ENCODE peak calls at places on chromosomes 6 and 20, in nine cellular contexts. Y is left ventricle myocardium inferior, Z is mucosa of descending colon, T is uterus, C is neuronal stem cell, K is stomach, G is heart right ventricle, P is fibroblast of lung, J is keratinocyte. Q is an unnamed sample. For H3K4me1, the result is how much of the 10 kb centered on the place peaks cover.

GRCh38 chr6:63975685-63976084 is 340.1 kb downstream of the PHF3 start:
- DNase-seq in Z (no peak), K (no peak), Y (no peak), C (no peak), T (no peak), G (no peak), J (no peak), P (peak), Q (no peak)

GRCh38 chr6:106728296-106728870 is 99.0 kb downstream of the QRSL1 start:
- DNase-seq in Y (no peak), K (no peak), T (no peak), Z (no peak), P (no peak), C (no peak), J (no peak), G (no peak), Q (no peak)

GRCh38 chr6:147251072-147251471 is 46.9 kb downstream of the STXBP5 start:
- DNase-seq in T (no peak), K (no peak), Y (no peak), C (no peak), P (no peak), G (no peak), Z (no peak), J (no peak), Q (no peak)

GRCh38 chr20:24798930-24799705 is 150.0 kb upstream of the CST7 start:
- DNase-seq in T (no peak), C (no peak), P (no peak), Z (no peak), G (no peak), K (no peak), J (no peak), Y (no peak), Q (no peak)

GRCh38 chr20:52242237-52243230 is 51.0 kb upstream of the ZFP64 start:
- DNase-seq in Z (no peak), G (no peak), T (no peak), C (no peak), J (no peak), Y (no peak), P (peak), K (no peak), Q (no peak)

GRCh38 chr6:41976794-41977484 is 35.3 kb upstream of the CCND3 start:
- DNase-seq in G (no peak), Z (no peak), J (no peak), P (peak), K (no peak), Y (no peak), T (no peak), C (no peak), Q (no peak)

GRCh38 chr6:155400022-155400965 is 55.3 kb downstream of the NOX3 start:
- DNase-seq in K (no peak), Z (no peak), P (no peak), T (no peak), C (no peak), J (no peak), Y (no peak), G (no peak), Q (no peak)

GRCh38 chr6:52876056-52876787 is 33.3 kb downstream of the GSTA3 start:
- DNase-seq in Z (no peak), T (no peak), Y (no peak), C (no peak), K (no peak), J (no peak), G (no peak), P (peak), Q (no peak)

GRCh38 chr20:26276811-26277210 is 580.2 kb upstream of the ZNF337 start:
- DNase-seq in G (no peak), T (no peak), C (no peak), Y (no peak), Z (no peak), K (no peak), P (no peak), J (no peak), Q (no peak)

GRCh38 chr6:158638393-158638792 is 6.2 kb downstream of the DYNLT1 start:
- DNase-seq in G (no peak), Z (no peak), K (no peak), T (no peak), C (no peak), Y (no peak), J (no peak), P (no peak), Q (no peak)

GRCh38 chr6:81750660-81751387 is 1.7 kb downstream of the TENT5A start:
- DNase-seq in C (no peak), J (no peak), G (no peak), Z (no peak), P (no peak), K (no peak), T (no peak), Y (no peak), Q (no peak)

GRCh38 chr6:113211185-113211584 is 646.0 kb upstream of the MARCKS start:
- DNase-seq in Z (no peak), K (no peak), T (no peak), P (no peak), G (no peak), J (no peak), C (no peak), Y (no peak), Q (no peak)

GRCh38 chr6:47352169-47352568 is 42.5 kb upstream of the TNFRSF21 start:
- DNase-seq in P (no peak), T (no peak), G (no peak), J (no peak), C (no peak), Z (no peak), K (no peak), Y (no peak), Q (no peak)

GRCh38 chr6:132964101-132964867 is 149.9 kb downstream of the RPS12 start:
- DNase-seq in Y (no peak), P (peak), K (no peak), G (no peak), T (no peak), J (no peak), C (no peak), Z (no peak), Q (no peak)

GRCh38 chr20:39702716-39703349 is 740.7 kb downstream of the DHX35 start:
- DNase-seq in Y (no peak), J (no peak), Z (no peak), G (no peak), C (no peak), T (no peak), K (no peak), P (no peak), Q (no peak)

GRCh38 chr20:44038681-44039123 is 124.0 kb downstream of the TOX2 start:
- DNase-seq in G (no peak), Y (no peak), T (no peak), P (no peak), K (peak), J (no peak), Z (no peak), C (no peak), Q (no peak)

DNA sequence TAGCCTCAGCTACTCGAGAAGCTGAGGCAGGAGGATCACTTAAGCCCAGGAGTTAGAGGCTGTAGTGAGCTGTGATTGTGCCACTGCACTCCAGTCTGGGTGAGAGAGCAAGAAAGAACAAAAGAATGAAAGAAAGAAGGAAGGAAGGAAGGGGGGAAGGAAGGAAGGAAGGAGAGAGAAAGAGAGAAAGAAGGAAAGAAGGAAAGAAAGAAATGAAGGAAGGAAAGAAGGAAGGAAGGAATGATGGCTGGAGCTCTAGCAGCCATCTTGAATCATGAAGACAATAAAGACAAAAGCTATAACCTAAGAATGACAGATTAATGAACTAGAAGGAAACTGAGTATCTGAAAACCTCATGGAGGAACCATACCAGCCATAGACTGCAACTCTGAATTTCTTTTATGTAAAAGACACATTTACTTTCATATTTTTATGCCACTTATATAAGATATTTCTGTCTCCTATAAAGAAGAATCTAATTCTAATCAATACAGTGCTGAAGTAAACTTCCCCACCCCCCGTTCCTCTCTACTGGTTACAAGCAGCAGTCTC is 522.3 kb upstream of the JARID2 start:
- DNase-seq in Y (no peak), T (no peak), P (no peak), Z (no peak), G (no peak), K (no peak), J (no peak), C (no peak), Q (no peak)
- H3K4me1 ChIP-seq in Y (under half), T (under half), P (under half), Z (under half), G (under half), K (under half), J (under half), C (under half), Q (under half)

GRCh38 chr20:38172344-38172743 is 7.3 kb upstream of the TGM2 start:
- DNase-seq in P (no peak), Z (no peak), Y (no peak), K (no peak), C (no peak), J (no peak), G (no peak), T (no peak), Q (no peak)

GRCh38 chr20:38170914-38171300 is 5.8 kb upstream of the TGM2 start:
- DNase-seq in G (no peak), Y (peak), Z (no peak), J (no peak), P (no peak), T (no peak), C (no peak), K (no peak), Q (no peak)

GRCh38 chr20:38175221-38176030 is 10.4 kb upstream of the TGM2 start:
- DNase-seq in G (no peak), Y (no peak), K (no peak), Z (no peak), J (no peak), C (no peak), P (no peak), T (no peak), Q (no peak)

GRCh38 chr20:38171301-38172010 is 6.4 kb upstream of the TGM2 start:
- DNase-seq in K (no peak), G (no peak), P (no peak), C (no peak), Z (no peak), T (no peak), Y (no peak), J (no peak), Q (no peak)

DNA sequence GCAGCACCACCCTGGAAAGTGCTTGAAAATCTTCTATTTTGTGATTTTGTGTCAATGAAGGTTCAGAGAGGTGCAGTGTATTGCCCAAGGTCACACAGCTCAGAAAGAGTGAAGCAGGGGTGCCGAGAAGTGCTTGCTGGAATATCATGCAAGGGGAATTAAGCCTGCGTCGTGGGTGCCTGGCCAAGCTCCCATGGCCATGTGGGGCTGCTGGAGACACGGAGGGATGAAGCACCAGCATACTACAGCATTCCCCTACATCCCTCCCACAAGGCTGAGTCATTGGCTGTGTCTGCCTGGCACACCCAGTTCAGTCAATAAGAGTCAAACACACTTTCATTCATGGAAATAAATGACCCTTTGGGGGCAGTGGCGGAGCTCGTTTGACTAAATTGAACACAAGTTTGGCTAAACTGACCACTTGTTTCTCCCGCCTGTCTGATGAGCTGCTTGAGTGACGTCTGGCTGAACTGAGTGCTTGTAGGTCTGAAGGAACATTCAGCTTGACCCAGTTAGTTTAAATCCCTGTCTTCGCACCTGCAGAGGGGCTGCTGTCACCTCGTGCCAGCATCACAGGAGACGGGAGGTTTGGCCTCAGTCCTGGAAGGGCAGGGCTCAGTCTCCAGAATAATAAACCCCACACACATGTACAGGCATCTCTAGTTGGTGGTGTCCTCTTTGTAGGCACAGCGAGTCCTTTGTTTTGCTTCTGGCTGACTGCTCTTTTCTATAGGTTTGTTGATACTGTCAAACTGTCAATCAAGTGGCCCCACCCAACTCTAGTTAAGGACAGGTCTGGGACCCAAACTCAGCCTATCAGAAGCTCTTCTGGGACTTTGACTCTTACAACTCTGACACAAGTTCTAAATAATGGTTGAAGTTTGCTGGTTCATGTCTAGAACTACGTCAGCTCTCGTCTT is 8.4 kb upstream of the TGM2 start:
- DNase-seq in Y (peak), C (no peak), T (peak), K (peak), G (peak), J (no peak), Z (no peak), P (peak), Q (peak)
- H3K4me1 ChIP-seq in Y (under half), C (under half), T (under half), K (under half), G (under half), J (under half), Z (under half), P (under half), Q (under half)

GRCh38 chr6:56864171-56864616 is 90.7 kb upstream of the BEND6 start:
- DNase-seq in T (no peak), Y (no peak), G (no peak), J (no peak), Z (no peak), C (no peak), K (no peak), P (peak), Q (no peak)

GRCh38 chr6:56869346-56869745 is 85.6 kb upstream of the BEND6 start:
- DNase-seq in G (no peak), K (no peak), Y (no peak), Z (no peak), T (no peak), C (no peak), J (no peak), P (no peak), Q (no peak)

GRCh38 chr6:56866917-56867522 is 87.9 kb upstream of the BEND6 start:
- DNase-seq in Y (no peak), T (no peak), J (no peak), C (no peak), Z (no peak), P (peak), K (no peak), G (no peak), Q (no peak)

GRCh38 chr6:56865081-56865875 is 89.6 kb upstream of the BEND6 start:
- DNase-seq in K (no peak), Z (no peak), C (no peak), J (no peak), P (no peak), G (no peak), T (no peak), Y (no peak), Q (no peak)

GRCh38 chr6:56868687-56869086 is 86.2 kb upstream of the BEND6 start:
- DNase-seq in P (peak), Z (no peak), G (no peak), T (no peak), Y (no peak), C (no peak), J (no peak), K (no peak), Q (no peak)
- H3K4me1 ChIP-seq in P (under half), Z (under half), G (under half), T (under half), Y (under half), C (under half), J (under half), K (under half), Q (under half)

GRCh38 chr20:16501236-16501635 is 72.0 kb downstream of the KIF16B start:
- DNase-seq in T (no peak), Y (no peak), G (no peak), J (no peak), C (no peak), P (no peak), Z (no peak), K (no peak), Q (no peak)

GRCh38 chr20:16493486-16493885 is 79.8 kb downstream of the KIF16B start:
- DNase-seq in J (no peak), Z (no peak), G (no peak), T (no peak), C (no peak), P (no peak), Y (no peak), K (no peak), Q (no peak)

GRCh38 chr20:16500197-16500596 is 73.1 kb downstream of the KIF16B start:
- DNase-seq in K (no peak), T (no peak), P (no peak), Y (no peak), C (no peak), Z (no peak), J (no peak), G (no peak), Q (no peak)

DNA sequence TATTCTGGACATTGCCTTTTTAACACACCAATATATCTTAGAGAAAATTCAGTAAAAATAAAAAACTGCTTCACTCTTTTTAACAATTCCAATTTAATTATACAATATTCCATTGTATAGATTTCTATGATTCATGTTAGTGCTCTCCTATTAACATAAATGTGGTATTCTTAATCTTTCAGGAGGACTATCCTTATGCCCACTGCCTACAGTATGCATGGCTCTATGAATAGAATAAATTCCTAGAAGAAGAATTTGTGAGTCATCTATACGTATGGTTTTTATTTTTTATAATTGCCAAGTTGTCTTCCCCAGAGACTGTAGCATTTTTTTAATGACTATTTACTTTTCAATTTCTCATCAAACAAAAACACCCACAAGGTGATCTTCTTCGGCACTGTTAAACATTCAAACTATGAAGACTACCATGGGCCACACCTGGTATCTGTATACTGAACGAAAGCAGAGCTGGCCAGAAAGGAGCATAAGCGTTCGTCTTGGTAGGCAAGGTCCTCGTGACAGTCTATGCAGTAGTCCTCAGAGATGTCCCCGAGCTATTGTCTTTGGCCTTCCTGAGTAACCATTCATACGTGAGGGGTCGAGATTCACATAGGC is 74.6 kb downstream of the KIF16B start:
- DNase-seq in T (no peak), J (no peak), P (no peak), Z (no peak), C (no peak), G (no peak), K (no peak), Y (no peak), Q (no peak)
- H3K4me1 ChIP-seq in T (under half), J (under half), P (under half), Z (under half), C (under half), G (under half), K (under half), Y (under half), Q (under half)

DNA sequence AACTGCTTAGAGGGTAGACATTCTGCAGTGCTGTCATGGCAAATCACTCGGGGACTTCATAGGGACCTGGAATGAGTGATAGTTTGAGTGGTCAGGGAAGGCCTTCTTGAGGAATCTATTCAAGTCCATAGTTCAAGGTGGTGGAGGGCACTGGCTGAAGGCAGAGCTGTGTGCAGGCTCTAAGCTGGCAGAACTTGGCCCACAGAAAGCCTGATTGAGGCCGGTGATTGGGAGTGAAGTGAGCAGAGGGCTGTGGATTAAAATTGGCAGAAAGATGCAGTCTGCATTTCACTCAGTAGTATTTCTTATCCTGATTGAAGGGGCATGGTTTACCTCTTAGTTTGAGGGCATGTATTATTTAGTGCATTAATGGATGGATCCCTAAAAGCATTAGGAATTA is 44.9 kb downstream of the UTRN start:
- DNase-seq in Z (no peak), K (no peak), G (no peak), C (no peak), J (no peak), P (no peak), Y (no peak), T (no peak), Q (no peak)
- H3K4me1 ChIP-seq in Z (under half), K (half or more), G (half or more), C (under half), J (under half), P (under half), Y (half or more), T (under half), Q (under half)

DNA sequence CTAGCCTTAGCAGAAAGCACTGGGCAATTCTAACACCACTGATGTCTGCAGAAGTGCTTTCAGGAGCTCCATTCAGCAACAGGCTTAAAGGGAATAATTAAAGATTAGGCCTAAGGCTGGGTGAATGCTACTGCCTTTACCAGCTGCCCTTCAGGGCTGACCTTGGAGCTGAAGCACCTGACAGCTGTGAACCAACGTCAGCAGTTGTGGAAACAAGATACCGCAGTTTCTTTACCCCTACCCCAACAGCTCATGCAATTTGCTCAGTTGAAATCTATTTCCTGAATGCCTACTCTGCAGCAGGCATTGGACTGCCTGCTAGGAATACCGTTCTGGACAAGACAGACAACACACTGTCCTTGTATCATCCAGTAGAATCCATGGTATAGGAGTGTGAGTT is 51.5 kb upstream of the ADTRP start:
- DNase-seq in Z (no peak), G (no peak), P (no peak), C (no peak), Y (no peak), T (no peak), J (no peak), K (no peak), Q (no peak)
- H3K4me1 ChIP-seq in Z (under half), G (under half), P (under half), C (under half), Y (under half), T (under half), J (under half), K (under half), Q (under half)

GRCh38 chr20:1391640-1392442 is 1.0 kb downstream of the FKBP1A start:
- DNase-seq in C (no peak), Y (no peak), J (no peak), G (no peak), Z (no peak), P (peak), K (no peak), T (no peak), Q (no peak)
- H3K4me1 ChIP-seq in C (under half), Y (half or more), J (under half), G (half or more), Z (under half), P (under half), K (half or more), T (under half), Q (under half)

GRCh38 chr6:11428351-11428750 is 109.2 kb upstream of the TMEM170B start:
- DNase-seq in K (no peak), Y (no peak), G (no peak), P (no peak), J (no peak), T (no peak), Z (no peak), C (no peak), Q (no peak)

GRCh38 chr6:11428895-11429294 is 108.7 kb upstream of the TMEM170B start:
- DNase-seq in G (no peak), K (no peak), C (no peak), J (no peak), P (peak), T (no peak), Z (no peak), Y (no peak), Q (no peak)

GRCh38 chr6:11426571-11426970 is 111.0 kb upstream of the TMEM170B start:
- DNase-seq in Z (no peak), C (no peak), K (no peak), G (no peak), J (no peak), T (no peak), Y (no peak), P (no peak), Q (peak)

GRCh38 chr6:11427091-11427739 is 110.3 kb upstream of the TMEM170B start:
- DNase-seq in P (no peak), K (no peak), Y (no peak), T (no peak), J (no peak), C (no peak), Z (no peak), G (no peak), Q (no peak)

GRCh38 chr6:11427827-11428245 is 109.7 kb upstream of the TMEM170B start:
- DNase-seq in G (no peak), K (no peak), C (no peak), Z (no peak), T (no peak), P (no peak), J (no peak), Y (no peak), Q (no peak)
- H3K4me1 ChIP-seq in G (half or more), K (under half), C (under half), Z (under half), T (under half), P (under half), J (under half), Y (half or more), Q (under half)

Q was measured in Peyer's patch.